ENCODE peak calls at places on chromosomes 7 and 10, in five cellular contexts. G is K562, O is HCT116, T is HepG2, N is A549. Z is an unnamed sample.

GRCh38 chr10:79981673-79982485 is 33.0 kb upstream of the SFTPD start:
- DNase-seq in G (no peak), T (peak), O (peak), N (peak), Z (peak)

GRCh38 chr10:11270135-11270857 is 252.6 kb downstream of the CELF2 start:
- DNase-seq in O (peak), T (peak), G (peak), N (peak), Z (peak)

GRCh38 chr10:6445671-6446278 is 134.3 kb downstream of the PRKCQ start:
- DNase-seq in G (peak), T (peak), N (peak), O (peak), Z (peak)

GRCh38 chr10:119251315-119251708 is 43.9 kb downstream of the GRK5 start:
- DNase-seq in T (no peak), G (peak), O (no peak), N (no peak), Z (no peak)

GRCh38 chr10:49417311-49418052 is 21.6 kb upstream of the DRGX start:
- DNase-seq in O (no peak), G (no peak), N (no peak), T (no peak), Z (no peak)

GRCh38 chr10:29257106-29257783 is 31.6 kb upstream of the LYZL1 start:
- DNase-seq in G (no peak), N (peak), T (no peak), O (no peak), Z (peak)

GRCh38 chr7:140326116-140326928 is 72.0 kb downstream of the SLC37A3 start:
- DNase-seq in O (no peak), T (peak), N (peak), G (peak), Z (peak)

GRCh38 chr10:131579251-131580071 is 267.9 kb upstream of the TCERG1L start:
- DNase-seq in O (no peak), T (no peak), G (no peak), N (no peak), Z (no peak)

GRCh38 chr10:87505366-87506113 is 847 bp downstream of the MINPP1 start:
- DNase-seq in O (peak), T (peak), N (peak), G (peak), Z (peak)

GRCh38 chr7:23469961-23470250 is 385 bp downstream of the IGF2BP3 start:
- DNase-seq in O (no peak), T (no peak), G (no peak), N (peak), Z (no peak)

GRCh38 chr7:125892434-125892833 is 962.8 kb upstream of the POT1 start:
- DNase-seq in G (no peak), T (no peak), N (no peak), O (no peak), Z (no peak)

GRCh38 chr10:103895458-103896186 is 22.4 kb downstream of the STN1 start:
- DNase-seq in T (no peak), O (peak), G (no peak), N (peak), Z (no peak)

GRCh38 chr10:48605264-48605615 is 367 bp upstream of the ARHGAP22 start:
- DNase-seq in N (no peak), G (no peak), O (no peak), T (no peak), Z (no peak)

GRCh38 chr10:92291921-92292860 is 1.2 kb downstream of the MARCHF5 start:
- DNase-seq in O (peak), T (peak), N (peak), G (peak), Z (peak)

GRCh38 chr10:43843331-43844101 is 194.8 kb upstream of the ZNF32 start:
- DNase-seq in T (no peak), N (no peak), G (no peak), O (no peak), Z (peak)

GRCh38 chr10:124244256-124244877 is 151.0 kb upstream of the CHST15 start:
- DNase-seq in T (no peak), O (no peak), N (no peak), G (no peak), Z (no peak)

GRCh38 chr10:37572206-37572605 is 285.2 kb downstream of the ZNF248 start:
- DNase-seq in T (no peak), G (no peak), O (no peak), N (no peak), Z (no peak)

GRCh38 chr7:97130417-97131139 is 13.1 kb downstream of the SDHAF3 start:
- DNase-seq in N (no peak), T (no peak), O (no peak), G (peak), Z (no peak)

GRCh38 chr10:69906425-69906824 is 104.7 kb downstream of the COL13A1 start:
- DNase-seq in N (peak), O (no peak), G (peak), T (no peak), Z (no peak)

GRCh38 chr10:44859546-44860285 is 51.4 kb upstream of the TMEM72 start:
- DNase-seq in O (no peak), T (no peak), N (no peak), G (no peak), Z (no peak)
- TF ChIP-seq MAX in O (no peak), T (no peak), N (no peak), G (no peak), Z (no peak)

GRCh38 chr10:105914432-105914831 is 1250.1 kb downstream of the SORCS1 start:
- DNase-seq in O (no peak), N (no peak), G (no peak), T (no peak), Z (no peak)
- TF ChIP-seq POLR2A in O (no peak), N (no peak), G (no peak), T (no peak), Z (no peak)

GRCh38 chr7:76261935-76262334 is 40.5 kb upstream of the HSPB1 start:
- DNase-seq in N (no peak), G (no peak), O (no peak), T (no peak), Z (no peak)
- TF ChIP-seq CTCF in N (no peak), G (no peak), O (no peak), T (peak), Z (no peak)

GRCh38 chr10:128631801-128632241 is 505.6 kb upstream of the MKI67 start:
- DNase-seq in O (peak), G (no peak), T (peak), N (no peak), Z (peak)
- TF ChIP-seq MAX in O (no peak), G (no peak), T (no peak), N (no peak), Z (no peak)

DNA sequence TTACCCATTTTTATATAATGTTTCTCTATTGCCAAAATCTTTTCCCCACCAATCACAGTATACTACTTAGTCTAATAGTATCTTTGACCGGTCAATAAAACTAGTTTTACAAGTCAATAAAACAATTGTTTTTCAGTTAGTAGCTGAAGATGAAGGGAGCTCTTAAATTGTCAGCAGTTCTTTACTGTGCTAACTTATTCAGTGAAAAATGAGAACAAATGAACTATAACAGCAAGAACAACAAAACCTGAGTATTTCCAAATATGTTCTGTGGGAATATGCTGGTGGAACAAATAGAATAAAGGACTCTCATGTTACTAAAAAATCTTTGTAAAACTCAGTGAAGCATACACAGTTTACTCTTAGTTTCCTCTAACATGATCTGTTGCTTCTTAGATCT is 134.0 kb downstream of the SEMA3D start:
- DNase-seq in T (no peak), N (no peak), G (no peak), O (no peak), Z (no peak)
- TF ChIP-seq POLR2A in T (no peak), N (no peak), G (no peak), O (no peak), Z (no peak)

DNA sequence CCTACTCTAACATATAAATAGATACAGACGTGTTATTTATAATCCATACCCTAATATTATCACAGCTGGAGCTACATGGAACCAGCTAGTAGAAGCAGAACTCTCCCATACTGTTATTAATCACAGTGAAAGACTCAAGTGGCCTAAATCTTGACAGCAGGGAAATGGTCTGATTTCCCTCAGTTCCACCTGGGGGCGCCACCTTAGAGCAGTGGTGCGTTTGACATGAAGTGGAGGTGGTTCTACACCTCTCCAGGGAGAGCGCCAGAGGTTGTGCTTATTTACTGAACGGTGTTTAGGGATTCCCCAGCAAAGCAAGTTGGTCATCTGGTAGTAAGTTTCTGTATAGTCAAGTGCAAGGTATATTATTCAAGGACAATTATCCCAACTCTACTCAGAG is 17.6 kb downstream of the DNTT start:
- DNase-seq in N (no peak), T (no peak), O (no peak), G (no peak), Z (no peak)
- TF ChIP-seq CTCF in N (no peak), T (no peak), O (peak), G (peak), Z (peak)

GRCh38 chr7:99381664-99382075 is 7.1 kb downstream of the ARPC1B start:
- DNase-seq in O (no peak), N (no peak), G (no peak), T (peak), Z (no peak)

GRCh38 chr7:99380032-99380822 is 5.7 kb downstream of the ARPC1B start:
- DNase-seq in O (no peak), G (peak), T (no peak), N (no peak), Z (peak)

GRCh38 chr7:99379043-99379577 is 4.6 kb downstream of the ARPC1B start:
- DNase-seq in T (no peak), G (no peak), O (no peak), N (peak), Z (peak)

GRCh38 chr7:99383203-99383602 is 8.7 kb downstream of the ARPC1B start:
- DNase-seq in G (no peak), N (no peak), O (no peak), T (no peak), Z (no peak)

DNA sequence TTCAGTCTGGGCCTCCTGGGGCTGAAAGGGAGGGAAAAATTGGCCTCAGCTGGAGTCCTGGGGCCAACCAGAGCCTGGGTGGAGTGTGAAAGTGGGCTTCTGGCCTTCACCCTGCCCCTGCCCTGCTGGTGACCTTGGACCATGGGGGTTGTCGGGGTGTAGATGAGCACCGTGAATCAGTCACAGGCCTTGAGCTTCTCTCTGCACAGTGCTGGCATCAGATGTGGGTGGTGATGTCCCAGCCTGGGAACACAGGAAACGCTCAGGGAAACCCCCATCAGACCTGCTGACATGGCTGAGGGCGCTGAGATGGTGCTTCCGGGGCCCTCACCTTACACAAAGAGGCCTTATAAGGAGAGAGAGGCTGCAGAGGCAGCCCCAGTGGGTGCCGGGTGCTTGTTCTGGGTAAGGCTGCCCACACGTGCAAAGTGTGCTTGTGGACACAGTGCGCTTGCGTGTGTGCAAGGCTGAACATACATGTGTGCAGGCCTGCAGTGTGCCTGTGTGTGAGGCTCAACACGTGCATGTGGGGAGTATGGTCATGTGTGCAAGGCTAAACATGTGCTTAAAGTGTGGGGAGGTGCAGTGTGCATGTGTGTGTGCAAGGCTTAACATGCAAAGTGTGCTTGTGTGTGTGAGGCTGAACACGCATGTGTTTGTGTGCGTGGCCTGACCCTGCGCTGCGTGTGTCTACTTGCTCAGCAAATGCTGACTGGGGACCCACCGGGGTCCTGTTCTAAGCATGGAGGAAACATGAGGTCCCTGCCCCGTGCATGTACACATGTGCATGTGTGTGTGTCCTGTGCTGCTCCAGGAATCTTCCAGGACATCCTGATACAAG is 6.5 kb downstream of the ARPC1B start:
- DNase-seq in N (no peak), T (peak), G (no peak), O (no peak), Z (no peak)
- TF ChIP-seq MAX in N (no peak), T (peak), G (no peak), O (no peak), Z (peak)

DNA sequence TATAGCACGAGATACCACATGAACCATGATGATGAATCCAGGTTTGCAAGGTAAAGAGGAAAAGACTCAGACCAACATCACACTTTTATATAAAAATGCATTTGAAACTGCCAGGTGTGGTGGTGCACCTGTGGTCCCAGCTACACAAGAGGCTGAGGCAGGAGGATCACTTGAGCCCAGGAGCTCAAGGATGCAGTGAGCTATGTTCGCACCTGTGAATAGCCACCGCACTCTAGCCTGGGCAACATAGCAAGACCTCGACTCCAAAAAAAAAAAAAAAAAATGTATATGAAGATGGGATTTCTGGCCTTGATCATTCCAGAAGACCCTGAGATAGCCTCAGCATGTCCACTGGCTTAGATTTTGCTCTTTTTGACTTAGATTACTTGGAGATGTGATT is 161.6 kb downstream of the PARD3 start:
- DNase-seq in T (no peak), N (no peak), G (no peak), O (no peak), Z (no peak)
- TF ChIP-seq POLR2A in T (no peak), N (no peak), G (no peak), O (no peak), Z (no peak)

GRCh38 chr10:93702278-93703001 is at the start of gene FRA10AC1:
- DNase-seq in O (peak), T (peak), N (peak), G (peak), Z (peak)
- TF ChIP-seq CTCF in O (peak), T (peak), N (peak), G (peak), Z (peak)